ENCODE peak calls at places on chromosome 14, in ten cellular contexts. Z, L, I, S, U, D, W, J, Y and B are unnamed samples.

GRCh38 chr14:55038708-55039107 is 11.7 kb downstream of the SOCS4 start:
- DNase-seq in Z (no peak), L (no peak), I (no peak), S (no peak), U (no peak), D (no peak), W (no peak), J (no peak), Y (no peak), B (no peak)

GRCh38 chr14:32480337-32480736 is 151.2 kb downstream of the AKAP6 start:
- DNase-seq in Z (no peak), L (no peak), I (no peak), S (peak; percentile 72), U (no peak), D (no peak), W (no peak), J (no peak), Y (no peak), B (no peak)

GRCh38 chr14:52277552-52277951 is 10.1 kb downstream of the PTGDR start:
- DNase-seq in Z (no peak), L (no peak), I (no peak), S (no peak), U (no peak), D (no peak), W (no peak), J (no peak), Y (no peak), B (no peak)

GRCh38 chr14:53990978-53991377 is 34.4 kb upstream of the BMP4 start:
- DNase-seq in Z (no peak), L (no peak), I (no peak), S (no peak), U (no peak), D (no peak), W (no peak), J (no peak), Y (no peak), B (no peak)

GRCh38 chr14:100776681-100777365 is 49.1 kb upstream of the MEG3 start:
- DNase-seq in Z (no peak), L (no peak), I (peak; percentile 6), S (no peak), U (no peak), D (no peak), W (no peak), J (no peak), Y (no peak), B (no peak)

GRCh38 chr14:66315548-66315947 is 170.6 kb upstream of the CCDC196 start:
- DNase-seq in Z (no peak), L (peak; percentile 14), I (no peak), S (no peak), U (no peak), D (no peak), W (no peak), J (no peak), Y (no peak), B (no peak)

GRCh38 chr14:24903337-24903736 is 146.6 kb downstream of the STXBP6 start:
- DNase-seq in Z (no peak), L (no peak), I (no peak), S (peak; percentile 85), U (no peak), D (peak; percentile 62), W (no peak), J (no peak), Y (no peak), B (peak; percentile 26)

GRCh38 chr14:26255213-26255612 is 342.6 kb downstream of the NOVA1 start:
- DNase-seq in Z (no peak), L (peak; percentile 14), I (no peak), S (peak; percentile 64), U (no peak), D (peak; percentile 70), W (no peak), J (no peak), Y (no peak), B (no peak)

GRCh38 chr14:102442241-102443211 is 67.0 kb downstream of the ANKRD9 start:
- DNase-seq in Z (no peak), L (no peak), I (no peak), S (peak; percentile 34), U (no peak), D (no peak), W (peak; percentile 87), J (no peak), Y (no peak), B (no peak)

GRCh38 chr14:20803221-20803620 is 577 bp upstream of the RNASE1 start:
- DNase-seq in Z (peak; percentile 33), L (no peak), I (no peak), S (no peak), U (no peak), D (no peak), W (no peak), J (no peak), Y (no peak), B (no peak)

GRCh38 chr14:56875104-56875675 is 64.9 kb upstream of the OTX2 start:
- DNase-seq in Z (no peak), L (no peak), I (no peak), S (no peak), U (no peak), D (no peak), W (no peak), J (no peak), Y (no peak), B (no peak)

GRCh38 chr14:78758333-78758732 is 588.2 kb downstream of the NRXN3 start:
- DNase-seq in Z (no peak), L (peak; percentile 59), I (no peak), S (peak; percentile 59), U (no peak), D (peak; percentile 11), W (no peak), J (peak; percentile 25), Y (no peak), B (no peak)

GRCh38 chr14:103199141-103199540 is 75.9 kb downstream of the TNFAIP2 start:
- DNase-seq in Z (no peak), L (no peak), I (peak; percentile 64), S (peak; percentile 88), U (no peak), D (peak; percentile 66), W (no peak), J (no peak), Y (no peak), B (no peak)

GRCh38 chr14:66010695-66011094 is 475.5 kb upstream of the CCDC196 start:
- DNase-seq in Z (no peak), L (no peak), I (no peak), S (no peak), U (no peak), D (no peak), W (no peak), J (no peak), Y (no peak), B (no peak)

DNA sequence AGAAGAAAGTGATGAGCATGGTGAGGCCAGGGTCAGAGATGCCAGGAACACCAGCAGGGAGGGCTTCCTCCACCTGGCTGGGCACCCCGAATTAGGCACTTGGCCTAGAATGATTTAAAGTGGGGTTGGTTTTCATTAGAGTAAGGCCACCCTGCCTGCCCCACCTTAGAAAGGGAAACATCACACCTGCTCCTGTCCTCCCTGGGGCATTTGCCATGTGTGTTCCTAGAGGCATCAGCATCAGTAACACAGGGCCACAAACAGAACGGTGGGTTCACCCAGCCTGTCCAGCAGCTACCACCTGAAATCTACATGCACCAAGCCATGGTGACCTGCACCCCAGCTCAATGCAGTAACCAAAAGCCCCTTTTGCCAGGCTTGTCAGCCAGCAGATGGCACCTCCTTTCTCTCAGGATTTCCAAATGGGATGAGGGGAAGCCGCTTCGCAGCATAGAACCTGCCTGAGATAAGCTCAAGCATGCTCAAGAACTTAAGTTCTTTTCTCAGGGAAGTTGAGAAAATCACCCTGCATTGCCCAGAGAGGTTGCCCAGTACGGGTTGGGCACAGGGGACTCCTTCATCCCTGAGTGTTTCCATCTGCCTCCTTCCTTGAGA is 338.8 kb downstream of the DPF3 start:
- DNase-seq in Z (no peak), L (no peak), I (no peak), S (no peak), U (no peak), D (no peak), W (no peak), J (no peak), Y (no peak), B (no peak)
- H3K27me3 ChIP-seq in Z (no peaks in the 10 kb centered on the region), L (no peaks in the 10 kb centered on the region), I (no peaks in the 10 kb centered on the region), S (no peaks in the 10 kb centered on the region), U (no peaks in the 10 kb centered on the region), D (no peaks in the 10 kb centered on the region), W (no peaks in the 10 kb centered on the region), J (no peaks in the 10 kb centered on the region), Y (peaks cover 4% of the 10 kb centered on the region), B (no peaks in the 10 kb centered on the region)

GRCh38 chr14:58637040-58637390 is 747 bp upstream of the DACT1 start:
- DNase-seq in Z (peak; percentile 57), L (peak; percentile 34), I (peak; percentile 59), S (peak; percentile 90), U (no peak), D (peak; percentile 83), W (peak; percentile 62), J (no peak), Y (no peak), B (no peak)

GRCh38 chr14:58636129-58636528 is 1.6 kb upstream of the DACT1 start:
- DNase-seq in Z (no peak), L (no peak), I (no peak), S (no peak), U (no peak), D (no peak), W (no peak), J (no peak), Y (no peak), B (no peak)

GRCh38 chr14:58637391-58638230 is at the start of gene DACT1:
- DNase-seq in Z (peak; percentile 82), L (peak; percentile 90), I (peak; percentile 79), S (peak; percentile 86), U (no peak), D (peak; percentile 86), W (peak; percentile 50), J (no peak), Y (no peak), B (no peak)

GRCh38 chr14:58633831-58634230 is 3.9 kb upstream of the DACT1 start:
- DNase-seq in Z (no peak), L (peak; percentile 57), I (no peak), S (peak; percentile 34), U (no peak), D (no peak), W (no peak), J (no peak), Y (no peak), B (no peak)

GRCh38 chr14:58635041-58635440 is 2.7 kb upstream of the DACT1 start:
- DNase-seq in Z (no peak), L (no peak), I (no peak), S (no peak), U (no peak), D (no peak), W (no peak), J (no peak), Y (no peak), B (no peak)
- H3K27me3 ChIP-seq in Z (no peaks in the 10 kb centered on the region), L (peaks cover 100% of the 10 kb centered on the region), I (no peaks in the 10 kb centered on the region), S (no peaks in the 10 kb centered on the region), U (no peaks in the 10 kb centered on the region), D (no peaks in the 10 kb centered on the region), W (peaks cover 11% of the 10 kb centered on the region), J (peaks cover 21% of the 10 kb centered on the region), Y (no peaks in the 10 kb centered on the region), B (no peaks in the 10 kb centered on the region)

GRCh38 chr14:69285661-69286255 is 25.8 kb downstream of the GALNT16 start:
- DNase-seq in Z (no peak), L (no peak), I (no peak), S (no peak), U (no peak), D (no peak), W (no peak), J (no peak), Y (no peak), B (no peak)
- H3K27me3 ChIP-seq in Z (no peaks in the 10 kb centered on the region), L (no peaks in the 10 kb centered on the region), I (no peaks in the 10 kb centered on the region), S (no peaks in the 10 kb centered on the region), U (no peaks in the 10 kb centered on the region), D (no peaks in the 10 kb centered on the region), W (no peaks in the 10 kb centered on the region), J (no peaks in the 10 kb centered on the region), Y (no peaks in the 10 kb centered on the region), B (peaks cover 3% of the 10 kb centered on the region)

GRCh38 chr14:93797071-93797470 is 8.8 kb upstream of the PRIMA1 start:
- DNase-seq in Z (no peak), L (no peak), I (no peak), S (no peak), U (no peak), D (no peak), W (no peak), J (no peak), Y (no peak), B (no peak)
- H3K27me3 ChIP-seq in Z (no peaks in the 10 kb centered on the region), L (no peaks in the 10 kb centered on the region), I (no peaks in the 10 kb centered on the region), S (no peaks in the 10 kb centered on the region), U (no peaks in the 10 kb centered on the region), D (no peaks in the 10 kb centered on the region), W (no peaks in the 10 kb centered on the region), J (no peaks in the 10 kb centered on the region), Y (no peaks in the 10 kb centered on the region), B (no peaks in the 10 kb centered on the region)